ENCODE peak calls at places on chromosome 19, in nine cellular contexts. One of them, this sample, is unnamed. For H3K4me1, the result is how much of the 10 kb centered on the place peaks cover.

GRCh38 chr19:35008891-35009341 is 8.8 kb downstream of the GRAMD1A start:
- DNase-seq in naive thymus-derived CD4-positive, alpha-beta T cell: no peak
- DNase-seq in mesendoderm: no peak
- DNase-seq in psoas muscle: no peak
- DNase-seq in left ventricle myocardium inferior: no peak
- DNase-seq in iPS DF 6.9: no peak
- DNase-seq in stomach: no peak
- DNase-seq in Karpas-422: no peak
- DNase-seq in colonic mucosa: no peak
- DNase-seq in this sample: no peak

GRCh38 chr19:17076539-17076919 is 952 bp downstream of the MYO9B start:
- DNase-seq in naive thymus-derived CD4-positive, alpha-beta T cell: peak
- DNase-seq in mesendoderm: peak
- DNase-seq in colonic mucosa: no peak
- DNase-seq in psoas muscle: no peak
- DNase-seq in Karpas-422: peak
- DNase-seq in left ventricle myocardium inferior: no peak
- DNase-seq in iPS DF 6.9: no peak
- DNase-seq in stomach: no peak
- DNase-seq in this sample: no peak

GRCh38 chr19:41701401-41702075 is 6.9 kb upstream of the CEACAM5 start:
- DNase-seq in stomach: peak
- DNase-seq in left ventricle myocardium inferior: no peak
- DNase-seq in iPS DF 6.9: no peak
- DNase-seq in Karpas-422: peak
- DNase-seq in colonic mucosa: peak
- DNase-seq in psoas muscle: no peak
- DNase-seq in mesendoderm: no peak
- DNase-seq in naive thymus-derived CD4-positive, alpha-beta T cell: no peak
- DNase-seq in this sample: no peak

GRCh38 chr19:22257381-22257780 is 28.9 kb upstream of the ZNF729 start:
- DNase-seq in psoas muscle: no peak
- DNase-seq in left ventricle myocardium inferior: no peak
- DNase-seq in mesendoderm: no peak
- DNase-seq in Karpas-422: no peak
- DNase-seq in iPS DF 6.9: no peak
- DNase-seq in stomach: no peak
- DNase-seq in naive thymus-derived CD4-positive, alpha-beta T cell: no peak
- DNase-seq in colonic mucosa: no peak
- DNase-seq in this sample: no peak

GRCh38 chr19:21462540-21462939 is 42.9 kb upstream of the ZNF429 start:
- DNase-seq in Karpas-422: no peak
- DNase-seq in iPS DF 6.9: no peak
- DNase-seq in mesendoderm: no peak
- DNase-seq in naive thymus-derived CD4-positive, alpha-beta T cell: no peak
- DNase-seq in left ventricle myocardium inferior: no peak
- DNase-seq in stomach: no peak
- DNase-seq in colonic mucosa: no peak
- DNase-seq in psoas muscle: no peak
- DNase-seq in this sample: no peak

GRCh38 chr19:7349961-7350711 is 1.4 kb downstream of the ARHGEF18 start:
- DNase-seq in iPS DF 6.9: no peak
- DNase-seq in stomach: no peak
- DNase-seq in mesendoderm: no peak
- DNase-seq in colonic mucosa: no peak
- DNase-seq in naive thymus-derived CD4-positive, alpha-beta T cell: peak
- DNase-seq in psoas muscle: no peak
- DNase-seq in Karpas-422: no peak
- DNase-seq in left ventricle myocardium inferior: no peak
- DNase-seq in this sample: no peak

GRCh38 chr19:17322854-17323253 is 11.8 kb downstream of the ANO8 start:
- DNase-seq in psoas muscle: no peak
- DNase-seq in colonic mucosa: peak
- DNase-seq in Karpas-422: no peak
- DNase-seq in naive thymus-derived CD4-positive, alpha-beta T cell: no peak
- DNase-seq in iPS DF 6.9: no peak
- DNase-seq in left ventricle myocardium inferior: no peak
- DNase-seq in mesendoderm: no peak
- DNase-seq in stomach: no peak
- DNase-seq in this sample: no peak

GRCh38 chr19:39568604-39569003 is 28.6 kb upstream of the EID2 start:
- DNase-seq in colonic mucosa: no peak
- DNase-seq in naive thymus-derived CD4-positive, alpha-beta T cell: no peak
- DNase-seq in Karpas-422: no peak
- DNase-seq in stomach: no peak
- DNase-seq in iPS DF 6.9: no peak
- DNase-seq in mesendoderm: no peak
- DNase-seq in left ventricle myocardium inferior: no peak
- DNase-seq in psoas muscle: no peak
- DNase-seq in this sample: no peak

GRCh38 chr19:33404506-33404905 is 31.0 kb downstream of the CEBPG start:
- DNase-seq in iPS DF 6.9: no peak
- DNase-seq in stomach: no peak
- DNase-seq in mesendoderm: no peak
- DNase-seq in psoas muscle: no peak
- DNase-seq in left ventricle myocardium inferior: peak
- DNase-seq in Karpas-422: no peak
- DNase-seq in naive thymus-derived CD4-positive, alpha-beta T cell: no peak
- DNase-seq in colonic mucosa: no peak
- DNase-seq in this sample: no peak

GRCh38 chr19:3512562-3512961 is 6.5 kb downstream of the FZR1 start:
- DNase-seq in mesendoderm: no peak
- DNase-seq in colonic mucosa: no peak
- DNase-seq in Karpas-422: no peak
- DNase-seq in iPS DF 6.9: no peak
- DNase-seq in left ventricle myocardium inferior: no peak
- DNase-seq in psoas muscle: no peak
- DNase-seq in naive thymus-derived CD4-positive, alpha-beta T cell: no peak
- DNase-seq in stomach: no peak
- DNase-seq in this sample: no peak

DNA sequence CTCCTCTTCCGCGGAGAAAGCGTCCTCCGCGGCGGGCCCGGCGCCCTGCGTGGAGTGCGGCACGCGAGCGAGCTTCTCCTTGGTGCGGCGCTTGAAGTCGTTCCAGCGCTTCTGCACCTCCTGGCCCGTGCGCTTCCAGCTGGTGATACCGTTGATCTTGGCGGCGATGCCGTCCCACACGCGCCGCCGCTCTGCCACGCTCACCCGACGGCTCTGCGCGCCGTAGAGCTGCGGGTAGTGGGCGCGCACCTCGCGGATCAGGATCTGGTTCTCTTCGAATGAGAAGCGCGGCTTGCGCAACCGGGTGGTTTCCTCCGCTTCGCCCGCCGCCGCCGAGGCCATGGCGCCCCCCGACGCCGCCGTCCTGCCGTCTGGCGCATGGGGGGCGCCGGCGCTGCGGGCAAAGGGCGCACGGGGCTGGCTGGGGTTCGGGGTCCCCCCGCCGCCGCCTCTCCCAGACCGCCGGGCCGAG is 945 bp downstream of the MYPOP start:
- DNase-seq in Karpas-422: no peak
- DNase-seq in stomach: peak
- DNase-seq in colonic mucosa: peak
- DNase-seq in mesendoderm: peak
- DNase-seq in psoas muscle: peak
- DNase-seq in iPS DF 6.9: no peak
- DNase-seq in left ventricle myocardium inferior: peak
- DNase-seq in naive thymus-derived CD4-positive, alpha-beta T cell: peak
- DNase-seq in this sample: no peak
- H3K4me1 ChIP-seq in Karpas-422: under half
- H3K4me1 ChIP-seq in stomach: under half
- H3K4me1 ChIP-seq in colonic mucosa: under half
- H3K4me1 ChIP-seq in mesendoderm: under half
- H3K4me1 ChIP-seq in psoas muscle: under half
- H3K4me1 ChIP-seq in iPS DF 6.9: under half
- H3K4me1 ChIP-seq in left ventricle myocardium inferior: under half
- H3K4me1 ChIP-seq in naive thymus-derived CD4-positive, alpha-beta T cell: under half
- H3K4me1 ChIP-seq in this sample: under half

GRCh38 chr19:4715529-4716221 is 8.0 kb downstream of the DPP9 start:
- DNase-seq in psoas muscle: no peak
- DNase-seq in colonic mucosa: no peak
- DNase-seq in mesendoderm: no peak
- DNase-seq in Karpas-422: no peak
- DNase-seq in naive thymus-derived CD4-positive, alpha-beta T cell: no peak
- DNase-seq in stomach: peak
- DNase-seq in iPS DF 6.9: no peak
- DNase-seq in left ventricle myocardium inferior: no peak
- DNase-seq in this sample: no peak

GRCh38 chr19:4712771-4713170 is 10.9 kb downstream of the DPP9 start:
- DNase-seq in iPS DF 6.9: no peak
- DNase-seq in colonic mucosa: no peak
- DNase-seq in psoas muscle: peak
- DNase-seq in Karpas-422: no peak
- DNase-seq in left ventricle myocardium inferior: peak
- DNase-seq in mesendoderm: no peak
- DNase-seq in stomach: no peak
- DNase-seq in naive thymus-derived CD4-positive, alpha-beta T cell: no peak
- DNase-seq in this sample: no peak

GRCh38 chr19:4711211-4711610 is 12.4 kb downstream of the DPP9 start:
- DNase-seq in psoas muscle: no peak
- DNase-seq in mesendoderm: no peak
- DNase-seq in naive thymus-derived CD4-positive, alpha-beta T cell: no peak
- DNase-seq in iPS DF 6.9: no peak
- DNase-seq in left ventricle myocardium inferior: no peak
- DNase-seq in Karpas-422: no peak
- DNase-seq in stomach: no peak
- DNase-seq in colonic mucosa: no peak
- DNase-seq in this sample: no peak

GRCh38 chr19:4714016-4714415 is 9.6 kb downstream of the DPP9 start:
- DNase-seq in colonic mucosa: no peak
- DNase-seq in naive thymus-derived CD4-positive, alpha-beta T cell: no peak
- DNase-seq in psoas muscle: no peak
- DNase-seq in iPS DF 6.9: no peak
- DNase-seq in mesendoderm: no peak
- DNase-seq in Karpas-422: no peak
- DNase-seq in left ventricle myocardium inferior: no peak
- DNase-seq in stomach: no peak
- DNase-seq in this sample: no peak

GRCh38 chr19:4713384-4713951 is 10.2 kb downstream of the DPP9 start:
- DNase-seq in psoas muscle: peak
- DNase-seq in iPS DF 6.9: no peak
- DNase-seq in stomach: peak
- DNase-seq in left ventricle myocardium inferior: peak
- DNase-seq in colonic mucosa: peak
- DNase-seq in naive thymus-derived CD4-positive, alpha-beta T cell: no peak
- DNase-seq in Karpas-422: no peak
- DNase-seq in mesendoderm: no peak
- DNase-seq in this sample: no peak
- H3K27ac ChIP-seq in psoas muscle: peak
- H3K27ac ChIP-seq in iPS DF 6.9: no peak
- H3K27ac ChIP-seq in stomach: peak
- H3K27ac ChIP-seq in left ventricle myocardium inferior: peak
- H3K27ac ChIP-seq in colonic mucosa: peak
- H3K27ac ChIP-seq in naive thymus-derived CD4-positive, alpha-beta T cell: no peak
- H3K27ac ChIP-seq in Karpas-422: no peak
- H3K27ac ChIP-seq in mesendoderm: no peak
- H3K27ac ChIP-seq in this sample: no peak

GRCh38 chr19:40614595-40615411 is 13.6 kb downstream of the LTBP4 start:
- DNase-seq in colonic mucosa: peak
- DNase-seq in Karpas-422: peak
- DNase-seq in psoas muscle: peak
- DNase-seq in stomach: peak
- DNase-seq in iPS DF 6.9: no peak
- DNase-seq in mesendoderm: peak
- DNase-seq in left ventricle myocardium inferior: peak
- DNase-seq in naive thymus-derived CD4-positive, alpha-beta T cell: peak
- DNase-seq in this sample: peak

GRCh38 chr19:40611096-40611495 is 9.9 kb downstream of the LTBP4 start:
- DNase-seq in mesendoderm: no peak
- DNase-seq in psoas muscle: no peak
- DNase-seq in Karpas-422: no peak
- DNase-seq in naive thymus-derived CD4-positive, alpha-beta T cell: no peak
- DNase-seq in colonic mucosa: peak
- DNase-seq in iPS DF 6.9: no peak
- DNase-seq in stomach: peak
- DNase-seq in left ventricle myocardium inferior: no peak
- DNase-seq in this sample: no peak

GRCh38 chr19:40613669-40614594 is 12.8 kb downstream of the LTBP4 start:
- DNase-seq in iPS DF 6.9: no peak
- DNase-seq in naive thymus-derived CD4-positive, alpha-beta T cell: peak
- DNase-seq in left ventricle myocardium inferior: peak
- DNase-seq in mesendoderm: peak
- DNase-seq in Karpas-422: peak
- DNase-seq in stomach: peak
- DNase-seq in colonic mucosa: peak
- DNase-seq in psoas muscle: peak
- DNase-seq in this sample: peak

GRCh38 chr19:40611900-40612698 is 10.9 kb downstream of the LTBP4 start:
- DNase-seq in iPS DF 6.9: no peak
- DNase-seq in left ventricle myocardium inferior: no peak
- DNase-seq in Karpas-422: no peak
- DNase-seq in mesendoderm: no peak
- DNase-seq in naive thymus-derived CD4-positive, alpha-beta T cell: no peak
- DNase-seq in psoas muscle: no peak
- DNase-seq in colonic mucosa: no peak
- DNase-seq in stomach: no peak
- DNase-seq in this sample: no peak

DNA sequence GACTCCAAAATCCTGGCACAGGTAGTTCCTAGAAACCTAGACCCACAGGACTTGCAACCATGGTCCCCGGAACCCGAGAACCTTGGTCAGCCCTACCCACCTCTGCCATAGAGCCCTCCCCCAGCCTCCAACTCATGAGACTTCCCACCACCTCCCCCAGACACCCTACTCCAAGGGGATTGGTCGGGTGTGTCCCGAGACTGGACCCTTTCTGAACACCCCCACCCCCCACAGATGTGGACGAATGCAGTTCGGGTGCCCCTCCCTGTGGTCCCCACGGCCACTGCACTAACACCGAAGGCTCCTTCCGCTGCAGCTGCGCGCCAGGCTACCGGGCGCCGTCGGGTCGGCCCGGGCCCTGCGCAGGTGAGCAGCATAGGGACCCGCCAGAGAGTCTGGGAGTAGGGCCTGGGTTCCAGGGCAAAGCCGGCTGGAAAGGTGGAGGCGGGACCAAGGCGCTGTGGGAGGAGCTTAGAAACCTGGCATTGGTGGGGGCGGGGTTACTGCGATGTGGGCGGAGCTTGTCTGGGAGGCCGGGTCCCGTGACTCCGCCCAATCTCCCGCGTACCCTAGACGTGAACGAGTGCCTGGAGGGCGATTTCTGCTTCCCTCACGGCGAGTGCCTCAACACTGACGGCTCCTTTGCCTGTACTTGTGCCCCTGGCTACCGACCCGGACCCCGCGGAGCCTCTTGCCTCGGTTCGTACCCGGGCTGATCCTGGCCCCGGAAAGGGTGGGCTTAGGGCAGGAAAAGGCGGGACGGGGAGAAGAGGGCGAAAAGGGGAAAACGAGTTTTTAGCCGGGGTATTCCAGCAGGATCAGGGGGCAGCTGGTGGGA is 11.9 kb downstream of the LTBP4 start:
- DNase-seq in left ventricle myocardium inferior: no peak
- DNase-seq in mesendoderm: peak
- DNase-seq in naive thymus-derived CD4-positive, alpha-beta T cell: peak
- DNase-seq in colonic mucosa: peak
- DNase-seq in stomach: peak
- DNase-seq in Karpas-422: peak
- DNase-seq in psoas muscle: no peak
- DNase-seq in iPS DF 6.9: no peak
- DNase-seq in this sample: peak
- H3K4me3 ChIP-seq in left ventricle myocardium inferior: peak
- H3K4me3 ChIP-seq in mesendoderm: peak
- H3K4me3 ChIP-seq in naive thymus-derived CD4-positive, alpha-beta T cell: peak
- H3K4me3 ChIP-seq in colonic mucosa: peak
- H3K4me3 ChIP-seq in stomach: peak
- H3K4me3 ChIP-seq in Karpas-422: no peak
- H3K4me3 ChIP-seq in psoas muscle: peak
- H3K4me3 ChIP-seq in iPS DF 6.9: peak
- H3K4me3 ChIP-seq in this sample: peak

GRCh38 chr19:13099073-13099999 is 3.3 kb downstream of the LYL1 start:
- DNase-seq in Karpas-422: no peak
- DNase-seq in naive thymus-derived CD4-positive, alpha-beta T cell: peak
- DNase-seq in stomach: peak
- DNase-seq in colonic mucosa: peak
- DNase-seq in mesendoderm: peak
- DNase-seq in iPS DF 6.9: no peak
- DNase-seq in left ventricle myocardium inferior: peak
- DNase-seq in psoas muscle: peak
- DNase-seq in this sample: peak
- H3K4me1 ChIP-seq in Karpas-422: half or more
- H3K4me1 ChIP-seq in naive thymus-derived CD4-positive, alpha-beta T cell: half or more
- H3K4me1 ChIP-seq in stomach: half or more
- H3K4me1 ChIP-seq in colonic mucosa: under half
- H3K4me1 ChIP-seq in mesendoderm: under half
- H3K4me1 ChIP-seq in iPS DF 6.9: under half
- H3K4me1 ChIP-seq in left ventricle myocardium inferior: half or more
- H3K4me1 ChIP-seq in psoas muscle: under half
- H3K4me1 ChIP-seq in this sample: under half

This sample was measured in testis.